ENCODE peak calls at places on chromosome 5, in nine cellular contexts. Q is CD4-positive, CD25-positive, alpha-beta regulatory T cell; Y is neuronal stem cell; C is SK-N-SH; D is transverse colon; H is suprapubic skin; Z is cardiac muscle cell; S is Peyer's patch; O is heart left ventricle. P is an unnamed sample. For H3K4me1 and H3K9me3, the result is how much of the 10 kb centered on the place peaks cover.

GRCh38 chr5:142441638-142442037 is 116.8 kb upstream of the SPRY4 start:
- DNase-seq in H (no peak), O (peak), Q (peak), Y (no peak), D (peak), Z (no peak), C (no peak), S (no peak), P (no peak)

GRCh38 chr5:74310386-74310785 is 330.1 kb downstream of the ENC1 start:
- DNase-seq in Z (no peak), O (no peak), C (no peak), D (no peak), Q (no peak), Y (no peak), H (no peak), S (no peak), P (no peak)

GRCh38 chr5:36619012-36619635 is 12.7 kb downstream of the SLC1A3 start:
- DNase-seq in Z (no peak), C (no peak), H (no peak), S (no peak), Y (no peak), Q (no peak), D (no peak), O (no peak), P (no peak)

GRCh38 chr5:131258733-131259132 is 5.1 kb upstream of the CDC42SE2 start:
- DNase-seq in H (no peak), Y (no peak), D (no peak), O (no peak), Q (no peak), C (no peak), S (no peak), Z (no peak), P (no peak)

GRCh38 chr5:89418821-89419085 is 535.8 kb upstream of the MEF2C start:
- DNase-seq in Q (no peak), S (no peak), Y (no peak), O (no peak), Z (no peak), H (no peak), D (no peak), C (no peak), P (no peak)

GRCh38 chr5:14824490-14824889 is 47.1 kb downstream of the ANKH start:
- DNase-seq in H (no peak), Y (no peak), C (no peak), Z (no peak), Q (no peak), S (no peak), D (no peak), O (no peak), P (no peak)

GRCh38 chr5:110916373-110917049 is 155.0 kb upstream of the TSLP start:
- DNase-seq in C (no peak), H (no peak), Z (no peak), D (no peak), Q (no peak), O (no peak), Y (no peak), S (no peak), P (no peak)

GRCh38 chr5:54832066-54832465 is 153.3 kb downstream of the ESM1 start:
- DNase-seq in H (no peak), D (no peak), Z (no peak), C (no peak), O (no peak), Y (no peak), Q (no peak), S (no peak), P (no peak)

GRCh38 chr5:58582411-58583393 is at the start of gene RAB3C:
- DNase-seq in H (peak), D (peak), Y (peak), Z (peak), S (peak), O (peak), Q (peak), C (peak), P (peak)

GRCh38 chr5:134758504-134759341 is at the start of gene DDX46:
- DNase-seq in C (peak), H (peak), S (peak), Q (peak), Z (peak), O (peak), Y (peak), D (peak), P (peak)

GRCh38 chr5:124661317-124662141 is 84.9 kb downstream of the ZNF608 start:
- DNase-seq in C (no peak), S (no peak), O (no peak), Q (no peak), Y (peak), H (no peak), D (no peak), Z (peak), P (peak)

GRCh38 chr5:124660229-124661093 is 86.0 kb downstream of the ZNF608 start:
- DNase-seq in O (no peak), Q (no peak), S (no peak), Y (no peak), D (no peak), H (no peak), Z (no peak), C (no peak), P (no peak)

GRCh38 chr5:124663101-124663506 is 83.3 kb downstream of the ZNF608 start:
- DNase-seq in D (no peak), H (no peak), S (no peak), Z (peak), Y (no peak), Q (no peak), O (no peak), C (no peak), P (peak)

GRCh38 chr5:124664287-124664686 is 82.2 kb downstream of the ZNF608 start:
- DNase-seq in Y (no peak), C (no peak), H (no peak), O (no peak), S (no peak), Q (no peak), D (no peak), Z (no peak), P (no peak)

DNA sequence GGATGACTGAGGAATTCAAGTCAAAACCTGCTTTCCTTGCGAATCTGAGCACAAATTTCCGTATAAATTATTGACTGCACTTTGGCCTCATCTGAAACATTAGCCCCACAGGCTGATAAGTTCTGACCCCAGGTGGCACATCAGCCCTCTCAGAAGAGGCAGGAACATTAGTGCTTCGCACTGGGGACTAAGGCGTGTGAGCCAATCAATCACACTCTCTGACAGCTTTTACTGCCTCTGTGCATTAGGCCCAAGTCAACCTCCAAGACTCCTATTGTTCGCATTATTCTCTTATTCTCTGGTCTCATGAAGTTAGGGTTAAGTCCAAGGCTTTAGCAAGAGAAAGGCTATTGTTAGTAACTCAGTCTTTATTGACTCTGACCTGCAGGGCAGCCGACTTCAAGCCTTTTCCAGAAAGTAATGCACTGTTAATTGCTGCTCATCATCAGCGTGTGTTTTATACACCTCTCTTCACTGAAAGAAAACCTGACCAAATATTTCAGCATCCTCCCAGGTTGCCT is 84.1 kb downstream of the ZNF608 start:
- DNase-seq in Z (no peak), H (no peak), D (peak), Y (peak), O (no peak), C (no peak), Q (no peak), S (no peak), P (peak)
- H3K4me1 ChIP-seq in Z (half or more), H (under half), D (half or more), Y (under half), O (half or more), C (half or more), Q (under half), S (half or more), P (under half)

GRCh38 chr5:72569423-72569939 is 62.3 kb upstream of the ZNF366 start:
- DNase-seq in Y (no peak), O (no peak), H (no peak), D (no peak), C (no peak), S (no peak), Q (no peak), Z (no peak), P (no peak)

GRCh38 chr5:72566746-72567145 is 59.5 kb upstream of the ZNF366 start:
- DNase-seq in Y (no peak), S (no peak), D (no peak), O (no peak), Z (no peak), H (no peak), C (no peak), Q (no peak), P (no peak)

DNA sequence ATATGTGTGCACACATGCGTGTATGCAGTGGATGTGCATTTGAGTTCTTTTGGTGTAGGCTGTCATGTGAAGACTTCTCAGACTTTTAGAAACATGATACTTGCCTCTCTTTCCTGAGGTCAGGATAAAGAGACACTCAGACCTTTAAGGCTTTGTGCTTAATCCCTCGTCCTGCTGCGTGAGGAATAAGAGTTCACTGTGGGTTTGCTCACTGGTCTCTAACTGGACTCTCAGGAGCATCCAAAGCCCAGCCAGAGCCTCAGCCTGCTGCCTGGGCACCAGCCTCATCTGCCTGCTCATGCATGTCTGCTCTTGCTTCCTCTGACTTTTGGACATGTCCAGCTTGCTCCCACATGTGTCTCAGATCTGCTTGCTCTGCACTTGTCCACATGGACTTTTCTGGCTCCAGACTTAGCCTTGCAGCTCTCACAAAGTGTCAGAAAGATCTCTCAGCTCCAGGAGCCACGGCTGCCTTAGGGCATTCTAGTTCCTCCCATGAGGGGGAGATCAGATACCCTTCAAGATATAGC is 65.1 kb upstream of the ZNF366 start:
- DNase-seq in Q (no peak), O (no peak), S (no peak), D (no peak), H (no peak), Y (no peak), C (no peak), Z (no peak), P (no peak)
- H3K4me3 ChIP-seq in Q (no peak), O (no peak), S (no peak), D (no peak), H (no peak), Y (no peak), C (no peak), Z (no peak), P (no peak)

GRCh38 chr5:43411489-43411888 is 702 bp downstream of the CCL28 start:
- DNase-seq in Q (no peak), O (no peak), H (no peak), D (peak), Y (no peak), Z (no peak), C (no peak), S (no peak), P (no peak)
- H3K9me3 ChIP-seq in Q (under half), O (under half), H (under half), D (under half), Y (under half), Z (under half), C (under half), S (under half), P (under half)

GRCh38 chr5:172146748-172147092 is 41.3 kb downstream of the STK10 start:
- DNase-seq in Q (no peak), D (no peak), C (no peak), O (no peak), H (no peak), S (no peak), Z (no peak), Y (no peak), P (no peak)
- H3K4me1 ChIP-seq in Q (half or more), D (under half), C (under half), O (under half), H (under half), S (half or more), Z (under half), Y (under half), P (under half)

DNA sequence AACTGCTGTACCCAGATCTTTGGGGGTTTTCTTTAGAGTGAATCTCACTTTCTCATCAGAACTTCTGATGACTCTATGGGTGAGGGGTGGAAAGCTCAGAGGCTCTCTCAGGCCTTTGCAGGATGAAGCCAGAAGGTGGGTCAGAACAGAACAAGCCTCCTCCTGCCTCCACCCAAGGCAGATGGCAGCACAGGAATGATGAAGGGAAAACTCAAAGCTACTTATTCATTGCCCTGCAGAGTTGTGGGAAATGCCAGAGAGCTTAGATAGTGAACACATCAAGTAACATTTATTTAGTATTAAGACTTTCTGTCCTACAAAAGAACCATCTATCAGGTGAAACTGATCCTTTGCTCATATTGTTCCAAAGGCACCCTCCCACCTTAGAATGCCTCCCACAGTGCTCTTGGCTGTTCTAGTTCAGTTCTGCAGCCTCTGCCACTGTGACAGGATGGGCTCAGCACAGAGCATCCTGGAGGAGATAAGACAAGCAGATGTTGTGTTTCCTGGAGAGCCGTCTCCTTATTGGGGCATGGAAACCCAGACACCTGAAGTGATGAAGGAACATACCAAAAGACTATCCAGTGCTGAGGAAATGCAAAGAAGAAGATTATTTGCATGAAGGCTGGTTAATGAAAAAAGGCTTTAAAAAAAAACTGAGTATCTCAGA is 146.6 kb downstream of the ADAMTS12 start:
- DNase-seq in H (no peak), S (no peak), C (no peak), Q (no peak), O (no peak), Z (no peak), Y (no peak), D (no peak), P (no peak)
- H3K4me3 ChIP-seq in H (no peak), S (no peak), C (no peak), Q (no peak), O (no peak), Z (no peak), Y (no peak), D (no peak), P (no peak)

GRCh38 chr5:171433352-171433698 is 13.9 kb downstream of the FGF18 start:
- DNase-seq in Y (no peak), H (no peak), Z (no peak), S (no peak), Q (no peak), D (no peak), C (no peak), O (peak), P (no peak)

GRCh38 chr5:171436804-171437285 is 17.4 kb downstream of the FGF18 start:
- DNase-seq in D (no peak), Y (no peak), Q (no peak), H (no peak), Z (no peak), S (no peak), O (no peak), C (no peak), P (no peak)

GRCh38 chr5:171433952-171434676 is 14.7 kb downstream of the FGF18 start:
- DNase-seq in H (no peak), O (peak), Y (no peak), D (no peak), C (no peak), Q (no peak), Z (no peak), S (no peak), P (no peak)

GRCh38 chr5:171435908-171436307 is 16.5 kb downstream of the FGF18 start:
- DNase-seq in Y (no peak), H (no peak), O (no peak), Q (no peak), D (no peak), Z (no peak), S (no peak), C (no peak), P (no peak)

DNA sequence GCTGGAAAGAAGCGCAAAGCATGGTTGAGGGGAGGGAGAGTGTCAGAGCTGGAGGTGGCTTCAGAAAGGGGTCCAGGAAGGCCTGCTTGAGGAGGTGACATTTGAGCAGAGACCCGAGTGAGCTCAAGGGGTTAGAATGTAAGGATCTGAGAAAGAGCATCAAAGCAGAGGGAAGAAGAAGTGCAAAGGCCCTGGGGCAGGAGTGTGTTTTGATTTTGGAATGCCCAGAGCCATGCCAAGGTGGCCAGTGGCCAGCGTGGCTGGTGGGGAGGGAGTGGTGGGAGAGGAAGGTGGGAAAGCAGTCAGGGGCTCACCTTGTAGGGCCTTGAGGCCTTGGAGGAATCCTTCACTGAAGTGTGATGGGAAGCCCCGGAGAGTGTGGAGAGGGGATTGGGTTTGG is 15.4 kb downstream of the FGF18 start:
- DNase-seq in Q (no peak), D (no peak), Y (no peak), O (no peak), S (no peak), Z (no peak), H (no peak), C (no peak), P (no peak)
- H3K9me3 ChIP-seq in Q (under half), D (under half), Y (under half), O (under half), S (under half), Z (under half), H (under half), C (under half), P (under half)

DNA sequence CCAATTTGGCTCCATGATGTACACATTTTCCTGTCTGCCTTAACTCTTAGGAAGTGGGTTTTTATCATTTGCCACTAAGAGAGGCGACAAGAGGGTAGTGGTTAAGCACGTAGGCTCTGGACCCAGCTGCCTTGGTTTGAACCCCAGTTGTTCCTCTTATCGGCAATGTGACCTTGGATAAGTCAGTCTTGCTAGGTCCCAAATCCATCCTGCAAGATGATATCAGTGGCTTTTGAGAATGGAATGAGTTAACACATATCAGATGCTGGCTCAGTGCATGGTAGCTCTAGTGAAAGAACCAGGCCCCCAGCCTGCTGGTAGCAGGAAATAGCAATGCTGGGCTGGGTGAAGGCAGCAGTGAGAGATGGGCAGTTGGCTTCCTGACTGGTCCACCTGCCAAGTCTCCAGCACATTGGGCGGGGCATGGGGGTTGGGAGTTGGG is 72.5 kb downstream of the STK10 start:
- DNase-seq in Q (peak), Y (no peak), D (no peak), O (no peak), Z (no peak), H (no peak), S (peak), C (peak), P (no peak)
- H3K4me1 ChIP-seq in Q (half or more), Y (under half), D (under half), O (half or more), Z (under half), H (under half), S (under half), C (under half), P (under half)

GRCh38 chr5:119439140-119439625 is 13.1 kb upstream of the HSD17B4 start:
- DNase-seq in S (no peak), H (no peak), D (peak), O (no peak), Y (no peak), Q (no peak), Z (no peak), C (no peak), P (no peak)
- H3K4me3 ChIP-seq in S (peak), H (peak), D (no peak), O (no peak), Y (no peak), Q (peak), Z (no peak), C (no peak), P (peak)